ENCODE peak calls at places on chromosomes 6 and 20, in nine cellular contexts. One of them, this sample, is unnamed.

GRCh38 chr20:33490023-33490933 is at the start of gene CBFA2T2:
- DNase-seq in endothelial cell of umbilical vein: peak; percentile 74
- DNase-seq in left ventricle myocardium inferior: peak; percentile 68
- DNase-seq in GM12865: no peak
- DNase-seq in cardiac muscle cell: peak; percentile 73
- DNase-seq in breast epithelium: peak; percentile 36
- DNase-seq in pancreas: no peak
- DNase-seq in astrocyte of the spinal cord: peak; percentile 69
- DNase-seq in suprapubic skin: peak; percentile 82
- DNase-seq in this sample: peak; percentile 16

GRCh38 chr20:15739056-15739455 is 834.2 kb downstream of the KIF16B start:
- DNase-seq in endothelial cell of umbilical vein: no peak
- DNase-seq in left ventricle myocardium inferior: no peak
- DNase-seq in GM12865: no peak
- DNase-seq in cardiac muscle cell: no peak
- DNase-seq in breast epithelium: no peak
- DNase-seq in pancreas: no peak
- DNase-seq in astrocyte of the spinal cord: no peak
- DNase-seq in suprapubic skin: no peak
- DNase-seq in this sample: no peak

GRCh38 chr6:162177733-162178132 is 549.8 kb downstream of the PRKN start:
- DNase-seq in endothelial cell of umbilical vein: peak; percentile 5
- DNase-seq in left ventricle myocardium inferior: no peak
- DNase-seq in GM12865: no peak
- DNase-seq in cardiac muscle cell: peak; percentile 25
- DNase-seq in breast epithelium: no peak
- DNase-seq in pancreas: no peak
- DNase-seq in astrocyte of the spinal cord: peak; percentile 41
- DNase-seq in suprapubic skin: no peak
- DNase-seq in this sample: no peak

GRCh38 chr6:53741001-53741400 is 53.8 kb upstream of the LRRC1 start:
- DNase-seq in endothelial cell of umbilical vein: no peak
- DNase-seq in left ventricle myocardium inferior: no peak
- DNase-seq in GM12865: no peak
- DNase-seq in cardiac muscle cell: no peak
- DNase-seq in breast epithelium: no peak
- DNase-seq in pancreas: no peak
- DNase-seq in astrocyte of the spinal cord: no peak
- DNase-seq in suprapubic skin: no peak
- DNase-seq in this sample: no peak

GRCh38 chr6:112218563-112218962 is 35.8 kb downstream of the LAMA4 start:
- DNase-seq in endothelial cell of umbilical vein: peak; percentile 87
- DNase-seq in left ventricle myocardium inferior: peak; percentile 74
- DNase-seq in GM12865: no peak
- DNase-seq in cardiac muscle cell: peak; percentile 49
- DNase-seq in breast epithelium: no peak
- DNase-seq in pancreas: no peak
- DNase-seq in astrocyte of the spinal cord: peak; percentile 61
- DNase-seq in suprapubic skin: no peak
- DNase-seq in this sample: no peak

GRCh38 chr6:168118935-168119334 is 39.9 kb upstream of the FRMD1 start:
- DNase-seq in endothelial cell of umbilical vein: no peak
- DNase-seq in left ventricle myocardium inferior: no peak
- DNase-seq in GM12865: no peak
- DNase-seq in cardiac muscle cell: no peak
- DNase-seq in breast epithelium: peak; percentile 15
- DNase-seq in pancreas: no peak
- DNase-seq in astrocyte of the spinal cord: no peak
- DNase-seq in suprapubic skin: peak; percentile 24
- DNase-seq in this sample: no peak

GRCh38 chr20:47747663-47748031 is 37.6 kb downstream of the SULF2 start:
- DNase-seq in endothelial cell of umbilical vein: no peak
- DNase-seq in left ventricle myocardium inferior: no peak
- DNase-seq in GM12865: no peak
- DNase-seq in cardiac muscle cell: no peak
- DNase-seq in breast epithelium: no peak
- DNase-seq in pancreas: no peak
- DNase-seq in astrocyte of the spinal cord: no peak
- DNase-seq in suprapubic skin: no peak
- DNase-seq in this sample: no peak

GRCh38 chr6:79570802-79571367 is 33.7 kb upstream of the LCA5 start:
- DNase-seq in endothelial cell of umbilical vein: peak; percentile 74
- DNase-seq in left ventricle myocardium inferior: no peak
- DNase-seq in GM12865: peak; percentile 62
- DNase-seq in cardiac muscle cell: peak; percentile 54
- DNase-seq in breast epithelium: no peak
- DNase-seq in pancreas: no peak
- DNase-seq in astrocyte of the spinal cord: peak; percentile 68
- DNase-seq in suprapubic skin: no peak
- DNase-seq in this sample: peak; percentile 14

GRCh38 chr6:17115251-17116089 is 13.6 kb downstream of the STMND1 start:
- DNase-seq in endothelial cell of umbilical vein: peak; percentile 36
- DNase-seq in left ventricle myocardium inferior: no peak
- DNase-seq in GM12865: no peak
- DNase-seq in cardiac muscle cell: peak; percentile 92
- DNase-seq in breast epithelium: no peak
- DNase-seq in pancreas: no peak
- DNase-seq in astrocyte of the spinal cord: peak; percentile 78
- DNase-seq in suprapubic skin: no peak
- DNase-seq in this sample: peak; percentile 71

GRCh38 chr6:10522929-10523573 is 1.9 kb downstream of the GCNT2 start:
- DNase-seq in endothelial cell of umbilical vein: no peak
- DNase-seq in left ventricle myocardium inferior: no peak
- DNase-seq in GM12865: no peak
- DNase-seq in cardiac muscle cell: no peak
- DNase-seq in breast epithelium: no peak
- DNase-seq in pancreas: no peak
- DNase-seq in astrocyte of the spinal cord: no peak
- DNase-seq in suprapubic skin: no peak
- DNase-seq in this sample: no peak

GRCh38 chr20:41738584-41739193 is 120.5 kb upstream of the CHD6 start:
- DNase-seq in endothelial cell of umbilical vein: peak; percentile 38
- DNase-seq in left ventricle myocardium inferior: peak; percentile 41
- DNase-seq in GM12865: peak; percentile 55
- DNase-seq in cardiac muscle cell: peak; percentile 61
- DNase-seq in breast epithelium: peak; percentile 23
- DNase-seq in pancreas: peak; percentile 69
- DNase-seq in astrocyte of the spinal cord: peak; percentile 44
- DNase-seq in suprapubic skin: no peak
- DNase-seq in this sample: no peak

GRCh38 chr20:17896247-17896723 is 72.3 kb downstream of the SNX5 start:
- DNase-seq in endothelial cell of umbilical vein: peak; percentile 90
- DNase-seq in left ventricle myocardium inferior: no peak
- DNase-seq in GM12865: no peak
- DNase-seq in cardiac muscle cell: peak; percentile 25
- DNase-seq in breast epithelium: no peak
- DNase-seq in pancreas: no peak
- DNase-seq in astrocyte of the spinal cord: no peak
- DNase-seq in suprapubic skin: no peak
- DNase-seq in this sample: no peak

GRCh38 chr6:144156334-144156733 is 6.0 kb downstream of the STX11 start:
- DNase-seq in endothelial cell of umbilical vein: no peak
- DNase-seq in left ventricle myocardium inferior: no peak
- DNase-seq in GM12865: peak; percentile 33
- DNase-seq in cardiac muscle cell: peak; percentile 80
- DNase-seq in breast epithelium: no peak
- DNase-seq in pancreas: no peak
- DNase-seq in astrocyte of the spinal cord: no peak
- DNase-seq in suprapubic skin: no peak
- DNase-seq in this sample: peak; percentile 25

GRCh38 chr6:90286884-90287488 is 9.7 kb downstream of the BACH2 start:
- DNase-seq in endothelial cell of umbilical vein: peak; percentile 27
- DNase-seq in left ventricle myocardium inferior: no peak
- DNase-seq in GM12865: peak; percentile 67
- DNase-seq in cardiac muscle cell: peak; percentile 45
- DNase-seq in breast epithelium: no peak
- DNase-seq in pancreas: no peak
- DNase-seq in astrocyte of the spinal cord: peak; percentile 36
- DNase-seq in suprapubic skin: no peak
- DNase-seq in this sample: no peak

GRCh38 chr6:117561128-117561527 is 41.2 kb downstream of the GOPC start:
- DNase-seq in endothelial cell of umbilical vein: no peak
- DNase-seq in left ventricle myocardium inferior: no peak
- DNase-seq in GM12865: no peak
- DNase-seq in cardiac muscle cell: no peak
- DNase-seq in breast epithelium: no peak
- DNase-seq in pancreas: no peak
- DNase-seq in astrocyte of the spinal cord: no peak
- DNase-seq in suprapubic skin: no peak
- DNase-seq in this sample: no peak

GRCh38 chr20:33812673-33813462 is 1.7 kb downstream of the CHMP4B start:
- DNase-seq in endothelial cell of umbilical vein: peak; percentile 66
- DNase-seq in left ventricle myocardium inferior: no peak
- DNase-seq in GM12865: peak; percentile 21
- DNase-seq in cardiac muscle cell: no peak
- DNase-seq in breast epithelium: no peak
- DNase-seq in pancreas: no peak
- DNase-seq in astrocyte of the spinal cord: peak; percentile 21
- DNase-seq in suprapubic skin: no peak
- DNase-seq in this sample: no peak

GRCh38 chr6:144349690-144350132 is 64.6 kb downstream of the UTRN start:
- DNase-seq in endothelial cell of umbilical vein: peak; percentile 100
- DNase-seq in left ventricle myocardium inferior: no peak
- DNase-seq in GM12865: peak; percentile 66
- DNase-seq in cardiac muscle cell: peak; percentile 79
- DNase-seq in breast epithelium: no peak
- DNase-seq in pancreas: no peak
- DNase-seq in astrocyte of the spinal cord: peak; percentile 84
- DNase-seq in suprapubic skin: no peak
- DNase-seq in this sample: no peak

GRCh38 chr6:128259735-128260685 is 260.4 kb downstream of the PTPRK start:
- DNase-seq in endothelial cell of umbilical vein: no peak
- DNase-seq in left ventricle myocardium inferior: no peak
- DNase-seq in GM12865: peak; percentile 19
- DNase-seq in cardiac muscle cell: no peak
- DNase-seq in breast epithelium: no peak
- DNase-seq in pancreas: no peak
- DNase-seq in astrocyte of the spinal cord: no peak
- DNase-seq in suprapubic skin: no peak
- DNase-seq in this sample: no peak

GRCh38 chr6:108836061-108836460 is 12.2 kb upstream of the ARMC2 start:
- DNase-seq in endothelial cell of umbilical vein: no peak
- DNase-seq in left ventricle myocardium inferior: no peak
- DNase-seq in GM12865: no peak
- DNase-seq in cardiac muscle cell: no peak
- DNase-seq in breast epithelium: no peak
- DNase-seq in pancreas: no peak
- DNase-seq in astrocyte of the spinal cord: no peak
- DNase-seq in suprapubic skin: no peak
- DNase-seq in this sample: no peak

GRCh38 chr6:105993769-105994521 is 92.2 kb upstream of the PRDM1 start:
- DNase-seq in endothelial cell of umbilical vein: peak; percentile 4
- DNase-seq in left ventricle myocardium inferior: peak; percentile 27
- DNase-seq in GM12865: peak; percentile 55
- DNase-seq in cardiac muscle cell: peak; percentile 29
- DNase-seq in breast epithelium: no peak
- DNase-seq in pancreas: no peak
- DNase-seq in astrocyte of the spinal cord: peak; percentile 27
- DNase-seq in suprapubic skin: no peak
- DNase-seq in this sample: no peak

GRCh38 chr6:76861403-76861802 is 601.9 kb downstream of the HTR1B start:
- DNase-seq in endothelial cell of umbilical vein: peak; percentile 9
- DNase-seq in left ventricle myocardium inferior: no peak
- DNase-seq in GM12865: peak; percentile 37
- DNase-seq in cardiac muscle cell: peak; percentile 28
- DNase-seq in breast epithelium: no peak
- DNase-seq in pancreas: no peak
- DNase-seq in astrocyte of the spinal cord: no peak
- DNase-seq in suprapubic skin: no peak
- DNase-seq in this sample: no peak
- TF ChIP-seq CTCF in endothelial cell of umbilical vein: peak; percentile 11
- TF ChIP-seq CTCF in left ventricle myocardium inferior: peak; percentile 41
- TF ChIP-seq CTCF in GM12865: peak; percentile 51
- TF ChIP-seq CTCF in cardiac muscle cell: peak; percentile 38
- TF ChIP-seq CTCF in breast epithelium: no peak
- TF ChIP-seq CTCF in pancreas: no peak
- TF ChIP-seq CTCF in astrocyte of the spinal cord: peak; percentile 16
- TF ChIP-seq CTCF in suprapubic skin: no peak
- TF ChIP-seq CTCF in this sample: peak; percentile 17

GRCh38 chr6:44342489-44342888 is at the start of gene SPATS1:
- DNase-seq in endothelial cell of umbilical vein: no peak
- DNase-seq in left ventricle myocardium inferior: peak; percentile 26
- DNase-seq in GM12865: no peak
- DNase-seq in cardiac muscle cell: peak; percentile 16
- DNase-seq in breast epithelium: no peak
- DNase-seq in pancreas: peak; percentile 47
- DNase-seq in astrocyte of the spinal cord: no peak
- DNase-seq in suprapubic skin: no peak
- DNase-seq in this sample: no peak
- H3K4me3 ChIP-seq in endothelial cell of umbilical vein: no peak within 1 kb of the TSS
- H3K4me3 ChIP-seq in left ventricle myocardium inferior: peak within 1 kb of the TSS; percentile 60
- H3K4me3 ChIP-seq in GM12865: no peak within 1 kb of the TSS
- H3K4me3 ChIP-seq in cardiac muscle cell: no peak within 1 kb of the TSS
- H3K4me3 ChIP-seq in breast epithelium: peak within 1 kb of the TSS; percentile 34
- H3K4me3 ChIP-seq in pancreas: no peak within 1 kb of the TSS
- H3K4me3 ChIP-seq in astrocyte of the spinal cord: no peak within 1 kb of the TSS
- H3K4me3 ChIP-seq in suprapubic skin: peak within 1 kb of the TSS; percentile 34
- H3K4me3 ChIP-seq in this sample: no peak within 1 kb of the TSS

DNA sequence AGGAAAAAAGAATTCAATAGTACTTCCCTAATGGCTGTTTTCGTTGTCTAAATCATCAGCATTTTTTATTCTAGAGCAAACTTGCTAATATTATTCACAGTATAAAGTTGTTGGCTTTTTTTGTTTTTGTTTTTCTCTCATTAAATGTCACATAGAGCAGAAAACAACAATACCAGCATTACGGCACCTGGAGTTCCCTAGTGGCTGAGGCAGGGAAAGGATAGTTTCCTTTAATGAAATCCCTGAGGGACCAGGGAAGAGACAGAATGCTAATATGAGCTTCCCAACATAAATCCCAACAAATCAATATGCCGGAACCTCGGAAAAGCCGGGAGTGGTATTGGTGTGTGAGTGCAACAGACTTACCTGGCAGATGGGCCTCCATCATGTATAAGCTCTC is 235.2 kb upstream of the ASCC3 start:
- DNase-seq in endothelial cell of umbilical vein: no peak
- DNase-seq in left ventricle myocardium inferior: no peak
- DNase-seq in GM12865: no peak
- DNase-seq in cardiac muscle cell: no peak
- DNase-seq in breast epithelium: no peak
- DNase-seq in pancreas: no peak
- DNase-seq in astrocyte of the spinal cord: no peak
- DNase-seq in suprapubic skin: no peak
- DNase-seq in this sample: no peak
- TF ChIP-seq CTCF in endothelial cell of umbilical vein: no peak
- TF ChIP-seq CTCF in left ventricle myocardium inferior: no peak
- TF ChIP-seq CTCF in GM12865: no peak
- TF ChIP-seq CTCF in cardiac muscle cell: no peak
- TF ChIP-seq CTCF in breast epithelium: no peak
- TF ChIP-seq CTCF in pancreas: no peak
- TF ChIP-seq CTCF in astrocyte of the spinal cord: no peak
- TF ChIP-seq CTCF in suprapubic skin: no peak
- TF ChIP-seq CTCF in this sample: no peak

GRCh38 chr20:38435555-38435939 is 419 bp upstream of the SNHG17 start:
- DNase-seq in endothelial cell of umbilical vein: no peak
- DNase-seq in left ventricle myocardium inferior: no peak
- DNase-seq in GM12865: no peak
- DNase-seq in cardiac muscle cell: peak; percentile 68
- DNase-seq in breast epithelium: no peak
- DNase-seq in pancreas: no peak
- DNase-seq in astrocyte of the spinal cord: peak; percentile 87
- DNase-seq in suprapubic skin: no peak
- DNase-seq in this sample: peak; percentile 59
- H3K4me3 ChIP-seq in endothelial cell of umbilical vein: no peak overlapping the region
- H3K4me3 ChIP-seq in left ventricle myocardium inferior: peak overlapping the region; percentile 81
- H3K4me3 ChIP-seq in GM12865: no peak overlapping the region
- H3K4me3 ChIP-seq in cardiac muscle cell: no peak overlapping the region
- H3K4me3 ChIP-seq in breast epithelium: peak overlapping the region; percentile 81
- H3K4me3 ChIP-seq in pancreas: no peak overlapping the region
- H3K4me3 ChIP-seq in astrocyte of the spinal cord: peak overlapping the region; percentile 97
- H3K4me3 ChIP-seq in suprapubic skin: no peak overlapping the region
- H3K4me3 ChIP-seq in this sample: no peak overlapping the region

GRCh38 chr20:13755809-13756208 is 28.9 kb downstream of the ESF1 start:
- DNase-seq in endothelial cell of umbilical vein: no peak
- DNase-seq in left ventricle myocardium inferior: no peak
- DNase-seq in GM12865: no peak
- DNase-seq in cardiac muscle cell: peak; percentile 27
- DNase-seq in breast epithelium: no peak
- DNase-seq in pancreas: no peak
- DNase-seq in astrocyte of the spinal cord: no peak
- DNase-seq in suprapubic skin: no peak
- DNase-seq in this sample: no peak
- TF ChIP-seq CTCF in endothelial cell of umbilical vein: no peak
- TF ChIP-seq CTCF in left ventricle myocardium inferior: no peak
- TF ChIP-seq CTCF in GM12865: no peak
- TF ChIP-seq CTCF in cardiac muscle cell: peak; percentile 11
- TF ChIP-seq CTCF in breast epithelium: no peak
- TF ChIP-seq CTCF in pancreas: no peak
- TF ChIP-seq CTCF in astrocyte of the spinal cord: no peak
- TF ChIP-seq CTCF in suprapubic skin: no peak
- TF ChIP-seq CTCF in this sample: peak; percentile 21